ENCODE peak calls at places on chromosomes 5 and 9, in five cellular contexts. C is NCI-H1930, I is NCI-H1092, O is D721Med, H is fibroblast of pulmonary artery. X is an unnamed sample.

GRCh38 chr5:60948738-60949137 is 3.7 kb downstream of the NDUFAF2 start:
- DNase-seq in C (no peak), I (no peak), O (no peak), H (no peak), X (no peak)

GRCh38 chr5:35454011-35454525 is 163.6 kb upstream of the SPEF2 start:
- DNase-seq in C (no peak), I (no peak), O (no peak), H (no peak), X (no peak)

GRCh38 chr5:154368041-154368800 is 77.6 kb upstream of the SAP30L start:
- DNase-seq in C (no peak), I (no peak), O (no peak), H (peak; percentile 97), X (peak; percentile 15)

GRCh38 chr9:130688070-130688469 is 5.5 kb upstream of the EXOSC2 start:
- DNase-seq in C (no peak), I (no peak), O (no peak), H (no peak), X (no peak)

GRCh38 chr9:124298646-124299235 is 41.0 kb downstream of the NEK6 start:
- DNase-seq in C (no peak), I (no peak), O (no peak), H (no peak), X (no peak)

GRCh38 chr5:38342261-38342660 is 83.9 kb downstream of the EGFLAM start:
- DNase-seq in C (no peak), I (no peak), O (no peak), H (no peak), X (no peak)

GRCh38 chr5:120463991-120464626 is at the start of gene PRR16:
- DNase-seq in C (peak; percentile 42), I (no peak), O (no peak), H (peak; percentile 64), X (no peak)

GRCh38 chr9:127723450-127723849 is 7.6 kb downstream of the TTC16 start:
- DNase-seq in C (no peak), I (no peak), O (no peak), H (peak; percentile 60), X (no peak)

GRCh38 chr5:149298857-149299404 is 27.3 kb downstream of the AFAP1L1 start:
- DNase-seq in C (no peak), I (no peak), O (no peak), H (no peak), X (no peak)

GRCh38 chr5:6760636-6761035 is 47.4 kb downstream of the TENT4A start:
- DNase-seq in C (no peak), I (no peak), O (no peak), H (no peak), X (no peak)

GRCh38 chr9:37197158-37198033 is 77.0 kb downstream of the ZCCHC7 start:
- DNase-seq in C (no peak), I (no peak), O (peak; percentile 37), H (peak; percentile 45), X (no peak)

GRCh38 chr9:15157371-15157770 is 149.6 kb downstream of the TTC39B start:
- DNase-seq in C (no peak), I (no peak), O (no peak), H (peak; percentile 31), X (no peak)

GRCh38 chr9:118631956-118632355 is 737.3 kb downstream of the BRINP1 start:
- DNase-seq in C (no peak), I (no peak), O (no peak), H (no peak), X (no peak)

GRCh38 chr5:173123416-173123815 is 20.9 kb upstream of the BNIP1 start:
- DNase-seq in C (no peak), I (no peak), O (no peak), H (peak; percentile 71), X (no peak)

GRCh38 chr9:86102626-86103025 is 3.3 kb upstream of the GOLM1 start:
- DNase-seq in C (no peak), I (no peak), O (no peak), H (no peak), X (no peak)

GRCh38 chr9:87667164-87667738 is 58.7 kb upstream of the CTSL start:
- DNase-seq in C (no peak), I (no peak), O (no peak), H (peak; percentile 33), X (no peak)

GRCh38 chr5:142590451-142591240 is 95.2 kb downstream of the FGF1 start:
- DNase-seq in C (no peak), I (no peak), O (no peak), H (no peak), X (no peak)

GRCh38 chr5:102718819-102719218 is 36.3 kb upstream of the PAM start:
- DNase-seq in C (no peak), I (no peak), O (no peak), H (peak; percentile 48), X (no peak)

GRCh38 chr9:77673912-77674791 is 26.0 kb upstream of the GNA14 start:
- DNase-seq in C (no peak), I (no peak), O (no peak), H (peak; percentile 82), X (no peak)

GRCh38 chr5:3862906-3863305 is 267.3 kb downstream of the IRX1 start:
- DNase-seq in C (no peak), I (no peak), O (no peak), H (no peak), X (no peak)

GRCh38 chr9:94553029-94553938 is 1.6 kb upstream of the PCAT7 start:
- DNase-seq in C (peak; percentile 23), I (no peak), O (no peak), H (no peak), X (peak; percentile 25)

GRCh38 chr9:97856857-97857602 is 4.0 kb downstream of the FOXE1 start:
- DNase-seq in C (no peak), I (no peak), O (no peak), H (no peak), X (no peak)

GRCh38 chr9:72022846-72023245 is 37.6 kb downstream of the C9orf57 start:
- DNase-seq in C (no peak), I (no peak), O (no peak), H (peak; percentile 39), X (no peak)

GRCh38 chr9:97602430-97602829 is 30.7 kb downstream of the TSTD2 start:
- DNase-seq in C (no peak), I (no peak), O (no peak), H (no peak), X (no peak)

GRCh38 chr5:77369566-77369965 is 122.5 kb downstream of the WDR41 start:
- DNase-seq in C (no peak), I (no peak), O (no peak), H (no peak), X (no peak)

GRCh38 chr9:17230646-17231045 is 95.8 kb downstream of the CNTLN start:
- DNase-seq in C (no peak), I (no peak), O (no peak), H (no peak), X (no peak)

GRCh38 chr5:143001764-143002351 is 231.7 kb downstream of the ARHGAP26 start:
- DNase-seq in C (no peak), I (no peak), O (no peak), H (peak; percentile 75), X (no peak)

GRCh38 chr5:172383231-172383802 is 71.0 kb downstream of the SH3PXD2B start:
- DNase-seq in C (no peak), I (peak; percentile 35), O (no peak), H (peak; percentile 64), X (no peak)

GRCh38 chr5:149110406-149110805 is 30.9 kb upstream of the ABLIM3 start:
- DNase-seq in C (no peak), I (no peak), O (no peak), H (no peak), X (no peak)

GRCh38 chr5:1761453-1761755 is 38.2 kb downstream of the MRPL36 start:
- DNase-seq in C (no peak), I (no peak), O (no peak), H (no peak), X (no peak)

GRCh38 chr9:136296434-136297015 is 7.4 kb downstream of the CCDC187 start:
- DNase-seq in C (no peak), I (no peak), O (no peak), H (no peak), X (no peak)

GRCh38 chr5:155085282-155085990 is 71.9 kb downstream of the KIF4B start:
- DNase-seq in C (no peak), I (no peak), O (no peak), H (no peak), X (no peak)

GRCh38 chr5:180831139-180832080 is 28.8 kb upstream of the MGAT1 start:
- DNase-seq in C (peak; percentile 50), I (peak; percentile 16), O (peak; percentile 76), H (peak; percentile 68), X (peak; percentile 42)

GRCh38 chr5:96691503-96692303 is 29.5 kb downstream of the CAST start:
- DNase-seq in C (no peak), I (no peak), O (no peak), H (peak; percentile 54), X (no peak)

GRCh38 chr5:53481887-53482716 is 1.7 kb downstream of the FST start:
- DNase-seq in C (no peak), I (no peak), O (no peak), H (peak; percentile 85), X (no peak)